ENCODE peak calls at places on chromosomes 5 and 9, in six cellular contexts. T is right atrium auricular region, Z is K562, Y is GM23248, K is pancreas, L is MM.1S. E is an unnamed sample.

GRCh38 chr5:170782438-170782837 is 1.1 kb upstream of the GABRP start:
- DNase-seq in T (no peak), Y (no peak), L (no peak), Z (no peak), K (peak; percentile 44), E (no peak)

GRCh38 chr5:106127341-106127781 is 1543.4 kb downstream of the EFNA5 start:
- DNase-seq in L (peak; percentile 84), Z (no peak), Y (no peak), T (no peak), K (no peak), E (no peak)

GRCh38 chr9:6197330-6197729 is 18.3 kb upstream of the IL33 start:
- DNase-seq in Y (peak; percentile 65), K (no peak), L (no peak), Z (no peak), T (no peak), E (no peak)

GRCh38 chr5:137641148-137641547 is 94.7 kb downstream of the KLHL3 start:
- DNase-seq in Z (no peak), K (peak; percentile 57), T (no peak), L (no peak), Y (peak; percentile 60), E (no peak)

GRCh38 chr9:20427359-20427758 is 194.9 kb downstream of the MLLT3 start:
- DNase-seq in K (no peak), Z (no peak), Y (no peak), L (no peak), T (no peak), E (no peak)

GRCh38 chr5:154258531-154259217 is 68.1 kb downstream of the GALNT10 start:
- DNase-seq in Z (no peak), Y (no peak), L (no peak), K (no peak), T (no peak), E (no peak)

GRCh38 chr5:109987355-109987754 is 297.6 kb downstream of the MAN2A1 start:
- DNase-seq in Y (peak; percentile 20), T (no peak), Z (no peak), L (no peak), K (no peak), E (no peak)

GRCh38 chr5:36403601-36404311 is 102.1 kb upstream of the RANBP3L start:
- DNase-seq in Z (no peak), L (no peak), T (peak; percentile 74), K (no peak), Y (peak; percentile 97), E (peak; percentile 5)

GRCh38 chr9:3804148-3804547 is 278.3 kb upstream of the RFX3 start:
- DNase-seq in Z (no peak), Y (peak; percentile 69), L (no peak), T (no peak), K (no peak), E (no peak)

GRCh38 chr5:45081082-45081481 is 272.3 kb downstream of the MRPS30 start:
- DNase-seq in K (no peak), Z (no peak), T (no peak), L (no peak), Y (no peak), E (no peak)

GRCh38 chr5:59007460-59008063 is 424.7 kb downstream of the RAB3C start:
- DNase-seq in Z (no peak), T (no peak), K (no peak), L (peak; percentile 44), Y (peak; percentile 54), E (no peak)

GRCh38 chr9:38008168-38009034 is 60.6 kb downstream of the SHB start:
- DNase-seq in Y (peak; percentile 98), K (no peak), L (no peak), T (no peak), Z (peak; percentile 72), E (no peak)

GRCh38 chr5:113047733-113048652 is 71.4 kb downstream of the DCP2 start:
- DNase-seq in Z (no peak), Y (no peak), K (no peak), L (peak; percentile 84), T (no peak), E (no peak)

GRCh38 chr5:2710910-2711309 is 40.6 kb downstream of the IRX2 start:
- DNase-seq in L (no peak), Z (peak; percentile 49), T (no peak), Y (peak; percentile 63), K (no peak), E (no peak)

GRCh38 chr9:83959061-83959460 is 21.0 kb downstream of the HNRNPK start:
- DNase-seq in L (no peak), Z (no peak), Y (peak; percentile 73), T (no peak), K (no peak), E (no peak)

GRCh38 chr5:136907371-136907770 is 542.0 kb upstream of the TRPC7 start:
- DNase-seq in K (no peak), Y (no peak), T (no peak), L (no peak), Z (no peak), E (no peak)

GRCh38 chr9:73125651-73126050 is 26.0 kb upstream of the ANXA1 start:
- DNase-seq in K (no peak), Y (peak; percentile 87), Z (no peak), L (no peak), T (no peak), E (no peak)

GRCh38 chr5:151679421-151680155 is 7.1 kb downstream of the SPARC start:
- DNase-seq in T (no peak), K (no peak), Z (no peak), L (no peak), Y (peak; percentile 75), E (no peak)

GRCh38 chr5:56128166-56128565 is 105.0 kb downstream of the ANKRD55 start:
- DNase-seq in L (no peak), Z (no peak), K (no peak), T (no peak), Y (no peak), E (no peak)

GRCh38 chr5:56119050-56119449 is 114.1 kb downstream of the ANKRD55 start:
- DNase-seq in K (no peak), T (no peak), L (no peak), Z (no peak), Y (no peak), E (no peak)

GRCh38 chr5:56124885-56125250 is 108.3 kb downstream of the ANKRD55 start:
- DNase-seq in Z (no peak), Y (no peak), L (no peak), K (no peak), T (no peak), E (no peak)

GRCh38 chr5:56126487-56127179 is 106.5 kb downstream of the ANKRD55 start:
- DNase-seq in K (no peak), Z (no peak), Y (no peak), L (no peak), T (no peak), E (no peak)

DNA sequence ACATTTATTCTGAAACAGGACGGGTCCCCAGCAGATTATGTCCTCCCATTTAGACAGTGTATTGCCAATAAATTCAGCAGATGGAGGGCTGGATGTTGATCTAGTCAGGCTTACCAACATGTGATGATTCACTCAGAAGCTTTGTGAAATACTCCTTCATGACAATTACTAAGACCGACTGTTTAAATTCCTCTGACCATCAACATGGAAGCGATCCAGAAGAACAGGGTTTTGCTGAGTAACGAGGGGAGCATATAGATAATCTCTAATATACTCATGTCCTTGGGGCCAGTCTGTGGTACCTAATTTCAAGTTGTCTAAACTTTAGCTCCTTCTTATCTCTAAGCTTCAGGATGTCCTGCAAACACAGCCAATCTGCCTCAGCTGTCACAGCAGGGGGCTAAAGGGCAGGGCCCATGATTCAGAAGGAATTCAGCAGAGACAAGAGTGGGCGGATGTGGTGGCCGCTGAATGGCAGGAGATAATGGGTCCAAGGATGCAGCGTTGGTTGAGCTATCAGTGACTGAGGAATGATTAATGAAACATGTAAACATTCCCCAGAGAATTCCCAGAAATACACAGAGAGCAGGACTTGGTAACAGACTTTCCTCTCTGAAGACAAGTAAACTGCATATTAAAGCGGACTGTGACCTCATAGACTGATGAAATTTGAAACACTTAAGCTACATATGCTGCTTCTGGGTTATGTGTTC is 109.4 kb downstream of the ANKRD55 start:
- DNase-seq in K (no peak), Y (peak; percentile 96), Z (peak; percentile 93), T (peak; percentile 75), L (no peak), E (no peak)
- H3K27ac ChIP-seq in K (peak overlapping the region; percentile 16), Y (peak overlapping the region; percentile 87), Z (peak overlapping the region; percentile 62), T (peak overlapping the region; percentile 36), L (no peak overlapping the region), E (no peak overlapping the region)

GRCh38 chr9:18985996-18986395 is 47.0 kb downstream of the SAXO1 start:
- DNase-seq in Z (no peak), K (no peak), Y (no peak), T (no peak), L (no peak), E (no peak)

GRCh38 chr9:18989097-18989496 is 43.9 kb downstream of the SAXO1 start:
- DNase-seq in Z (no peak), K (no peak), Y (no peak), L (no peak), T (no peak), E (no peak)

GRCh38 chr9:18985464-18985951 is 47.5 kb downstream of the SAXO1 start:
- DNase-seq in Z (no peak), L (no peak), T (no peak), Y (peak; percentile 29), K (no peak), E (no peak)

GRCh38 chr9:18990494-18990893 is 42.5 kb downstream of the SAXO1 start:
- DNase-seq in Z (no peak), Y (no peak), T (no peak), K (no peak), L (no peak), E (no peak)

DNA sequence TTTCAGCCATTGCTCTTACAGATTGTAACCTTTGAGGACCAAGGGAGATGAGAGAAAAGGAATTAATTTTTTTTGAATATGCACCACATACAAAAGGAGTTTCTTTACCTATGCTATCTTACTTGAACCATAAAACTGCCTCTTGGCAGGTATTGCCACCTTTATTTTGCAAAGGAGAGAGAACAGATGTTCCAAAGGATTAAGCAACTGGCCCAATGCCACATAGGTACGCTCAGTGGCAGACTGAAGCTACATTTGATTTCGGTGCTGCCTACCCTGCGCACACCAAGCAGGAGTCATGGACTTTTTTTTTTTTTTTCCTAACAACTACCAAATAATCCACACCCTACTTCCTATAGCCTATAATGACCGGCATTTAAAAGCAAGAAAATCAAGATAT is 43.1 kb downstream of the SAXO1 start:
- DNase-seq in Z (no peak), T (no peak), Y (no peak), L (no peak), K (no peak), E (no peak)
- H3K27ac ChIP-seq in Z (no peak overlapping the region), T (no peak overlapping the region), Y (no peak overlapping the region), L (no peak overlapping the region), K (no peak overlapping the region), E (no peak overlapping the region)

GRCh38 chr5:27020965-27021364 is 17.4 kb downstream of the CDH9 start:
- DNase-seq in L (peak; percentile 42), T (no peak), K (no peak), Z (no peak), Y (peak; percentile 20), E (no peak)

GRCh38 chr5:27010646-27011045 is 27.7 kb downstream of the CDH9 start:
- DNase-seq in L (no peak), Z (no peak), K (no peak), T (no peak), Y (no peak), E (no peak)

GRCh38 chr5:27011274-27011673 is 27.1 kb downstream of the CDH9 start:
- DNase-seq in K (no peak), T (no peak), Y (no peak), Z (no peak), L (no peak), E (no peak)

GRCh38 chr5:27015758-27016157 is 22.6 kb downstream of the CDH9 start:
- DNase-seq in T (no peak), L (no peak), Z (no peak), Y (no peak), K (no peak), E (no peak)
- H3K27ac ChIP-seq in T (no peak overlapping the region), L (no peak overlapping the region), Z (no peak overlapping the region), Y (no peak overlapping the region), K (no peak overlapping the region), E (no peak overlapping the region)

GRCh38 chr5:176667637-176668036 is 20.4 kb downstream of the TSPAN17 start:
- DNase-seq in Y (no peak), Z (no peak), T (no peak), K (no peak), L (no peak), E (no peak)
- H3K27ac ChIP-seq in Y (no peak overlapping the region), Z (no peak overlapping the region), T (no peak overlapping the region), K (no peak overlapping the region), L (no peak overlapping the region), E (no peak overlapping the region)